ENCODE peak calls at places on chromosomes 12 and 14, in five cellular contexts. One of them, this sample, is unnamed.

GRCh38 chr14:101489092-101489760 is 72.1 kb upstream of the DIO3 start:
- DNase-seq in choroid plexus epithelial cell: no peak
- DNase-seq in bronchial epithelial cell: no peak
- DNase-seq in kidney: no peak
- DNase-seq in mucosa of descending colon: no peak
- DNase-seq in this sample: no peak

GRCh38 chr12:120573560-120573959 is 7.6 kb downstream of the POP5 start:
- DNase-seq in kidney: no peak
- DNase-seq in bronchial epithelial cell: no peak
- DNase-seq in choroid plexus epithelial cell: no peak
- DNase-seq in mucosa of descending colon: no peak
- DNase-seq in this sample: no peak

GRCh38 chr14:81392976-81393643 is 7.0 kb downstream of the STON2 start:
- DNase-seq in kidney: no peak
- DNase-seq in bronchial epithelial cell: no peak
- DNase-seq in mucosa of descending colon: no peak
- DNase-seq in choroid plexus epithelial cell: no peak
- DNase-seq in this sample: no peak

GRCh38 chr14:82704218-82704617 is 1170.6 kb upstream of the SEL1L start:
- DNase-seq in mucosa of descending colon: no peak
- DNase-seq in bronchial epithelial cell: no peak
- DNase-seq in kidney: no peak
- DNase-seq in choroid plexus epithelial cell: no peak
- DNase-seq in this sample: no peak

GRCh38 chr14:67524152-67524963 is 8.7 kb upstream of the PLEKHH1 start:
- DNase-seq in mucosa of descending colon: peak
- DNase-seq in choroid plexus epithelial cell: peak
- DNase-seq in bronchial epithelial cell: no peak
- DNase-seq in kidney: no peak
- DNase-seq in this sample: no peak

GRCh38 chr12:27185234-27186045 is 58.6 kb upstream of the STK38L start:
- DNase-seq in mucosa of descending colon: no peak
- DNase-seq in choroid plexus epithelial cell: peak
- DNase-seq in kidney: no peak
- DNase-seq in bronchial epithelial cell: no peak
- DNase-seq in this sample: no peak

GRCh38 chr14:23061995-23062394 is 4.7 kb upstream of the CDH24 start:
- DNase-seq in mucosa of descending colon: no peak
- DNase-seq in kidney: no peak
- DNase-seq in bronchial epithelial cell: peak
- DNase-seq in choroid plexus epithelial cell: peak
- DNase-seq in this sample: peak

GRCh38 chr12:1605129-1606020 is 11.0 kb upstream of the FBXL14 start:
- DNase-seq in mucosa of descending colon: peak
- DNase-seq in bronchial epithelial cell: peak
- DNase-seq in kidney: peak
- DNase-seq in choroid plexus epithelial cell: peak
- DNase-seq in this sample: peak

GRCh38 chr14:94047581-94047980 is 21.4 kb downstream of the OTUB2 start:
- DNase-seq in kidney: no peak
- DNase-seq in choroid plexus epithelial cell: no peak
- DNase-seq in bronchial epithelial cell: no peak
- DNase-seq in mucosa of descending colon: no peak
- DNase-seq in this sample: no peak

GRCh38 chr14:51188566-51189185 is 51.4 kb upstream of the TMX1 start:
- DNase-seq in mucosa of descending colon: no peak
- DNase-seq in kidney: no peak
- DNase-seq in choroid plexus epithelial cell: peak
- DNase-seq in bronchial epithelial cell: no peak
- DNase-seq in this sample: no peak

GRCh38 chr12:124273630-124274029 is 21.3 kb upstream of the RFLNA start:
- DNase-seq in kidney: no peak
- DNase-seq in bronchial epithelial cell: peak
- DNase-seq in mucosa of descending colon: no peak
- DNase-seq in choroid plexus epithelial cell: peak
- DNase-seq in this sample: peak

GRCh38 chr12:88643685-88644084 is 63.4 kb upstream of the KITLG start:
- DNase-seq in choroid plexus epithelial cell: no peak
- DNase-seq in kidney: no peak
- DNase-seq in bronchial epithelial cell: no peak
- DNase-seq in mucosa of descending colon: no peak
- DNase-seq in this sample: no peak

GRCh38 chr12:46549527-46550265 is 177.1 kb upstream of the SLC38A2 start:
- DNase-seq in bronchial epithelial cell: peak
- DNase-seq in choroid plexus epithelial cell: peak
- DNase-seq in kidney: no peak
- DNase-seq in mucosa of descending colon: no peak
- DNase-seq in this sample: no peak

GRCh38 chr12:52822771-52823510 is 9.0 kb upstream of the KRT4 start:
- DNase-seq in choroid plexus epithelial cell: no peak
- DNase-seq in bronchial epithelial cell: no peak
- DNase-seq in mucosa of descending colon: no peak
- DNase-seq in kidney: no peak
- DNase-seq in this sample: no peak

GRCh38 chr12:26768611-26769603 is 64.1 kb downstream of the ITPR2 start:
- DNase-seq in bronchial epithelial cell: no peak
- DNase-seq in kidney: no peak
- DNase-seq in choroid plexus epithelial cell: no peak
- DNase-seq in mucosa of descending colon: no peak
- DNase-seq in this sample: no peak

GRCh38 chr12:105928436-105928835 is 210.3 kb downstream of the NUAK1 start:
- DNase-seq in kidney: peak
- DNase-seq in bronchial epithelial cell: peak
- DNase-seq in choroid plexus epithelial cell: no peak
- DNase-seq in mucosa of descending colon: peak
- DNase-seq in this sample: peak

GRCh38 chr12:13181375-13182070 is 15.0 kb upstream of the EMP1 start:
- DNase-seq in choroid plexus epithelial cell: no peak
- DNase-seq in kidney: no peak
- DNase-seq in bronchial epithelial cell: no peak
- DNase-seq in mucosa of descending colon: no peak
- DNase-seq in this sample: no peak

GRCh38 chr14:88848571-88848970 is 24.1 kb downstream of the TTC8 start:
- DNase-seq in bronchial epithelial cell: peak
- DNase-seq in choroid plexus epithelial cell: no peak
- DNase-seq in mucosa of descending colon: no peak
- DNase-seq in kidney: no peak
- DNase-seq in this sample: peak

GRCh38 chr14:84234281-84234680 is 1295.7 kb upstream of the FLRT2 start:
- DNase-seq in kidney: no peak
- DNase-seq in bronchial epithelial cell: peak
- DNase-seq in choroid plexus epithelial cell: no peak
- DNase-seq in mucosa of descending colon: no peak
- DNase-seq in this sample: no peak

GRCh38 chr12:6963741-6964446 is 6.6 kb downstream of the PHB2 start:
- DNase-seq in choroid plexus epithelial cell: no peak
- DNase-seq in kidney: no peak
- DNase-seq in mucosa of descending colon: peak
- DNase-seq in bronchial epithelial cell: no peak
- DNase-seq in this sample: no peak

GRCh38 chr14:24390696-24391468 is 7.9 kb upstream of the NYNRIN start:
- DNase-seq in bronchial epithelial cell: no peak
- DNase-seq in mucosa of descending colon: no peak
- DNase-seq in choroid plexus epithelial cell: no peak
- DNase-seq in kidney: no peak
- DNase-seq in this sample: no peak

GRCh38 chr14:24392327-24393098 is 6.3 kb upstream of the NYNRIN start:
- DNase-seq in choroid plexus epithelial cell: peak
- DNase-seq in bronchial epithelial cell: peak
- DNase-seq in kidney: no peak
- DNase-seq in mucosa of descending colon: no peak
- DNase-seq in this sample: peak

GRCh38 chr14:24397639-24398297 is 1.0 kb upstream of the NYNRIN start:
- DNase-seq in kidney: no peak
- DNase-seq in mucosa of descending colon: no peak
- DNase-seq in bronchial epithelial cell: no peak
- DNase-seq in choroid plexus epithelial cell: no peak
- DNase-seq in this sample: no peak

GRCh38 chr14:24395609-24396580 is 2.9 kb upstream of the NYNRIN start:
- DNase-seq in choroid plexus epithelial cell: no peak
- DNase-seq in bronchial epithelial cell: peak
- DNase-seq in kidney: no peak
- DNase-seq in mucosa of descending colon: no peak
- DNase-seq in this sample: no peak

GRCh38 chr14:24394275-24394674 is 4.5 kb upstream of the NYNRIN start:
- DNase-seq in mucosa of descending colon: no peak
- DNase-seq in bronchial epithelial cell: no peak
- DNase-seq in choroid plexus epithelial cell: no peak
- DNase-seq in kidney: no peak
- DNase-seq in this sample: no peak
- TF ChIP-seq CTCF in mucosa of descending colon: no peak
- TF ChIP-seq CTCF in bronchial epithelial cell: peak
- TF ChIP-seq CTCF in choroid plexus epithelial cell: no peak
- TF ChIP-seq CTCF in kidney: no peak
- TF ChIP-seq CTCF in this sample: no peak

DNA sequence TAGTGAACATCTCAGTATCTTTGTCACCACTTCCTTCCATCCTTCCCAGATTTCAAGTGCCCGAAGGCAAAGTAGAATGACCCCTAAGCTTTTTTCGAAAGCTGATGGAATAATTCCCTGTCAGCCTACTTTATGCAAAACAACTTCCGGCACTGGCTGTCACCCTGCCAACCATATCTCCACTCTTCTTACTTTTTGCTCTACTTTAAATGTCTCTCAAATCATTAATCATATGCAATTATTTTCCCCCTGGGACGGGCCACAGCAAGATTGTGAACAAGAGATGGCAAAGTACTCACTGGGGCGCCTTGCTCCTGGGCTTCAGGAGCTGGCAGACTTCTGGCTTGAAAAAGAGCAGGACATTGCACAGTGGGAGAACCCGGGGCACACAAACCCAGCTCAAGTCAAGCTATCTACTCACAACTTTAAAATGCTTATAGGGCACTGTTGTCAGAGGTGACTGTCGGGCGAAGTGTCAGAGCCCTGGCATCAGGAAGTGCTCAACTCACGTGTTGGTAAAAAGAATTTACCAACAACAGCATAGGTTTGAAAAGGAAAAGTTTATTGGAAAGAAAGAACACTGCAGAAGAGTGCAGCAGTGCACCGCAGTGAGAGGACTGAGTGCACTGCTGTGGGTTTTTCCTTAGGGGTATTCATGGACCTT is 373.4 kb downstream of the PAWR start:
- DNase-seq in kidney: no peak
- DNase-seq in mucosa of descending colon: no peak
- DNase-seq in choroid plexus epithelial cell: no peak
- DNase-seq in bronchial epithelial cell: no peak
- DNase-seq in this sample: no peak
- TF ChIP-seq CTCF in kidney: no peak
- TF ChIP-seq CTCF in mucosa of descending colon: no peak
- TF ChIP-seq CTCF in choroid plexus epithelial cell: no peak
- TF ChIP-seq CTCF in bronchial epithelial cell: no peak
- TF ChIP-seq CTCF in this sample: no peak

DNA sequence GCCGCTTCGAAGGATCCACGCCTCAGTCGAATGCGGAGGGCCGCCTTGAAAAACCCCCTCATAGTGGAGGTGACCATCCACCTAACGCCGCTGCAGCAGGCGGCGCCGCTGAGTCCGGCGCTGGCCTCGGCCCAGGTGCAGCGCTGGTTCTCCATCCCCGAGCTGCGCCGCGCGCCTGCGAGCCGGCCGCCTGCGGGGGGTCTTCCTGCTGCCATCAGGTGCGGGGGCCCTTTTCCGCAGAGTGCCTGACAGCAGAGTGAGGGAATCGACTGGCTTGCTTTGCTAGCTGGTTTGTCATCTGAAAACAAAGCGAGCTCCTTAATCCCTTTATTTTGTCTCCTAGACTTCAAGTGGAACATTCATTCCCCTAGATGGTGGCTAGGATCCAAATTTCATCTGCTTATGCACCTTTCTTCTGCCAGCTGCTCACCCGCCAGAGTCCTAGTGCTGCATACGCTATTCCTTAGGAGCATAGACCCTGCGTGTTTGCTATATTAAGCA is 10.4 kb upstream of the DNAL1 start:
- DNase-seq in bronchial epithelial cell: peak
- DNase-seq in choroid plexus epithelial cell: peak
- DNase-seq in mucosa of descending colon: peak
- DNase-seq in kidney: peak
- DNase-seq in this sample: no peak
- TF ChIP-seq CTCF in bronchial epithelial cell: peak
- TF ChIP-seq CTCF in choroid plexus epithelial cell: peak
- TF ChIP-seq CTCF in mucosa of descending colon: no peak
- TF ChIP-seq CTCF in kidney: peak
- TF ChIP-seq CTCF in this sample: no peak

GRCh38 chr14:74491952-74492351 is 1.2 kb downstream of the NPC2 start:
- DNase-seq in choroid plexus epithelial cell: peak
- DNase-seq in bronchial epithelial cell: peak
- DNase-seq in mucosa of descending colon: peak
- DNase-seq in kidney: no peak
- DNase-seq in this sample: peak
- TF ChIP-seq CTCF in choroid plexus epithelial cell: peak
- TF ChIP-seq CTCF in bronchial epithelial cell: peak
- TF ChIP-seq CTCF in mucosa of descending colon: no peak
- TF ChIP-seq CTCF in kidney: peak
- TF ChIP-seq CTCF in this sample: peak

GRCh38 chr12:98864363-98864762 is 219.3 kb downstream of the APAF1 start:
- DNase-seq in mucosa of descending colon: no peak
- DNase-seq in bronchial epithelial cell: no peak
- DNase-seq in choroid plexus epithelial cell: no peak
- DNase-seq in kidney: no peak
- DNase-seq in this sample: no peak

GRCh38 chr12:98868076-98868475 is 223.0 kb downstream of the APAF1 start:
- DNase-seq in choroid plexus epithelial cell: no peak
- DNase-seq in mucosa of descending colon: no peak
- DNase-seq in kidney: no peak
- DNase-seq in bronchial epithelial cell: no peak
- DNase-seq in this sample: no peak

GRCh38 chr12:98861232-98861631 is 216.1 kb downstream of the APAF1 start:
- DNase-seq in bronchial epithelial cell: no peak
- DNase-seq in choroid plexus epithelial cell: no peak
- DNase-seq in kidney: no peak
- DNase-seq in mucosa of descending colon: no peak
- DNase-seq in this sample: no peak

GRCh38 chr12:98868538-98868937 is 223.4 kb downstream of the APAF1 start:
- DNase-seq in bronchial epithelial cell: no peak
- DNase-seq in choroid plexus epithelial cell: no peak
- DNase-seq in kidney: no peak
- DNase-seq in mucosa of descending colon: no peak
- DNase-seq in this sample: no peak

GRCh38 chr12:98863167-98863566 is 218.1 kb downstream of the APAF1 start:
- DNase-seq in choroid plexus epithelial cell: no peak
- DNase-seq in kidney: no peak
- DNase-seq in mucosa of descending colon: no peak
- DNase-seq in bronchial epithelial cell: no peak
- DNase-seq in this sample: no peak
- TF ChIP-seq CTCF in choroid plexus epithelial cell: no peak
- TF ChIP-seq CTCF in kidney: no peak
- TF ChIP-seq CTCF in mucosa of descending colon: no peak
- TF ChIP-seq CTCF in bronchial epithelial cell: no peak
- TF ChIP-seq CTCF in this sample: no peak

DNA sequence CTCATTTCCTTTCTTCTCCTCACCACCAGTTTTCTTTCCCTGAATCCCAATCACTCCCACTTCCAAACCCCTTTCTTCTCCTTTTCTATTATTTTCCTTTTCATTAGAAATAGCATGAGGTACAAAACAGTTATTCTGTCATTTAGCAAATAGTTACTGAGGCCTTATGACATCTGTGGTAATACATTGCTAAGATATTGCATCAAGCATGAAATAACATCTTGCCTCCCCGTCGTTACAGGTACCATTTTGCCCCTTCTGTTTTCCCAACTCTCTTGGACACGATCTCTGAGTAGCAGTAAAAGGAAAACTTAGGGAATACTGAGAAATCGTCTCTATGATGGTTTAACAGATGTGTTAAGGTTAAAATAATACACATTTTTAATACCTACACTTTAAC is 175.8 kb upstream of the SOX5 start:
- DNase-seq in choroid plexus epithelial cell: peak
- DNase-seq in mucosa of descending colon: no peak
- DNase-seq in bronchial epithelial cell: no peak
- DNase-seq in kidney: no peak
- DNase-seq in this sample: no peak
- TF ChIP-seq CTCF in choroid plexus epithelial cell: no peak
- TF ChIP-seq CTCF in mucosa of descending colon: no peak
- TF ChIP-seq CTCF in bronchial epithelial cell: no peak
- TF ChIP-seq CTCF in kidney: no peak
- TF ChIP-seq CTCF in this sample: no peak